ENCODE peak calls at places on chromosome 19, in ten cellular contexts. One of them, this sample, is unnamed.

GRCh38 chr19:925912-926594 is at the start of gene ARID3A:
- DNase-seq in fibroblast of lung: peak
- DNase-seq in cardiac fibroblast: peak
- DNase-seq in HepG2: no peak
- DNase-seq in heart right ventricle: peak
- DNase-seq in foreskin fibroblast: no peak
- DNase-seq in hepatocyte: peak
- DNase-seq in fibroblast of mammary gland: no peak
- DNase-seq in aorta: no peak
- DNase-seq in CD4-positive, alpha-beta memory T cell: peak
- DNase-seq in this sample: no peak

GRCh38 chr19:55419624-55420236 is 12.1 kb upstream of the UBE2S start:
- DNase-seq in fibroblast of lung: no peak
- DNase-seq in cardiac fibroblast: no peak
- DNase-seq in HepG2: no peak
- DNase-seq in heart right ventricle: no peak
- DNase-seq in foreskin fibroblast: no peak
- DNase-seq in hepatocyte: no peak
- DNase-seq in fibroblast of mammary gland: no peak
- DNase-seq in aorta: no peak
- DNase-seq in CD4-positive, alpha-beta memory T cell: no peak
- DNase-seq in this sample: no peak

GRCh38 chr19:41876847-41877489 is at the start of gene CD79A:
- DNase-seq in fibroblast of lung: no peak
- DNase-seq in cardiac fibroblast: no peak
- DNase-seq in HepG2: no peak
- DNase-seq in heart right ventricle: no peak
- DNase-seq in foreskin fibroblast: no peak
- DNase-seq in hepatocyte: no peak
- DNase-seq in fibroblast of mammary gland: no peak
- DNase-seq in aorta: no peak
- DNase-seq in CD4-positive, alpha-beta memory T cell: no peak
- DNase-seq in this sample: no peak

GRCh38 chr19:28483197-28483596 is 729.8 kb downstream of the UQCRFS1 start:
- DNase-seq in fibroblast of lung: no peak
- DNase-seq in cardiac fibroblast: no peak
- DNase-seq in HepG2: no peak
- DNase-seq in heart right ventricle: no peak
- DNase-seq in foreskin fibroblast: no peak
- DNase-seq in hepatocyte: no peak
- DNase-seq in fibroblast of mammary gland: no peak
- DNase-seq in aorta: no peak
- DNase-seq in CD4-positive, alpha-beta memory T cell: no peak
- DNase-seq in this sample: no peak

GRCh38 chr19:10189631-10190425 is 4.9 kb downstream of the DNMT1 start:
- DNase-seq in fibroblast of lung: peak
- DNase-seq in cardiac fibroblast: no peak
- DNase-seq in HepG2: no peak
- DNase-seq in heart right ventricle: no peak
- DNase-seq in foreskin fibroblast: peak
- DNase-seq in hepatocyte: no peak
- DNase-seq in fibroblast of mammary gland: peak
- DNase-seq in aorta: no peak
- DNase-seq in CD4-positive, alpha-beta memory T cell: no peak
- DNase-seq in this sample: no peak

GRCh38 chr19:39146686-39147450 is 21.3 kb downstream of the PAK4 start:
- DNase-seq in fibroblast of lung: no peak
- DNase-seq in cardiac fibroblast: no peak
- DNase-seq in HepG2: no peak
- DNase-seq in heart right ventricle: no peak
- DNase-seq in foreskin fibroblast: no peak
- DNase-seq in hepatocyte: no peak
- DNase-seq in fibroblast of mammary gland: no peak
- DNase-seq in aorta: no peak
- DNase-seq in CD4-positive, alpha-beta memory T cell: no peak
- DNase-seq in this sample: no peak

GRCh38 chr19:41708481-41708880 is at the start of gene CEACAM5:
- DNase-seq in fibroblast of lung: no peak
- DNase-seq in cardiac fibroblast: no peak
- DNase-seq in HepG2: no peak
- DNase-seq in heart right ventricle: no peak
- DNase-seq in foreskin fibroblast: no peak
- DNase-seq in hepatocyte: no peak
- DNase-seq in fibroblast of mammary gland: no peak
- DNase-seq in aorta: no peak
- DNase-seq in CD4-positive, alpha-beta memory T cell: no peak
- DNase-seq in this sample: no peak

GRCh38 chr19:1230585-1231489 is 7.0 kb downstream of the CBARP start:
- DNase-seq in fibroblast of lung: no peak
- DNase-seq in cardiac fibroblast: no peak
- DNase-seq in HepG2: no peak
- DNase-seq in heart right ventricle: no peak
- DNase-seq in foreskin fibroblast: no peak
- DNase-seq in hepatocyte: no peak
- DNase-seq in fibroblast of mammary gland: no peak
- DNase-seq in aorta: no peak
- DNase-seq in CD4-positive, alpha-beta memory T cell: no peak
- DNase-seq in this sample: no peak

DNA sequence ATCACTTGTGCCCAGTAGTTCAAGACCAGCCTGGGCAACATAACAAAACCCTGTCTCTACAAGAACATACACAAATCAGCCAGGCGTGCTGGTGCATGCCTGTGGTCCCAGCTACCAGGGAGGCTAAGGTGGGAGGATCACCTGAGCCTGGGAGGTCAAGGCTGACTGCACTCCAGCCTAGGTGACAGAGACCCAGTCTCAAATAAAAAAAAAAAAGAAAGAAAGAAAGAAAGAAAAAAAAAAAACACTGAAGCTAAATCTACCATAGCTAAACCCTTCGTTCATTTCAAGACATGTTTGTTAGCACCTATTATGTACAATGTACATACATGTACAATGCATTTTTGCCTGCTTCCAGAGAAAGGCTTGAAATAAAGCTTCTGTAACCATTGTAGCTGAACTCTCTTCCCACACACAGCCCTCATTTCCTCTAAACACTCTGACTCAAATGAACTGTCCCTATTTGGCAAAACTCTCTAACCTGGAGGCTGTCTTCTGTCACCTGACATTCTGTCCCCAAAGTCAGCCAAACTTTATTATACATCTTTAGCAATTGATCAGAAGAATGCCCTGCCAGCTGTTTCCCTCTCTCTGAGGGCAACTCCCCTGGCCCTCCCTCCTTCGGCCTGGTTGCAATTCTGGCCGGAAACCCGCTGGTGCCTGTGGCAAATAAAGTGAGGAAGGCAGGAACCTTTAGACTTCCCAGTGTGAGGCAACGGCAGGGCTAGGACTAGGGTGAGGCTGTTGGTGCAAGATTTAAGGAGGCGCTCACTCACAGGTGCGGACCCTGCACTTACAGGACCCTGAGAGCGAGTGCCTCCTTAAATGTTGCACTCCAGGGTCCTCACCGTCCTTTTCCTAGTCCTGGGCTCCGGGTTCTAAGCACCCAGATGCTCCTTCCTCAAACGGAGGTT is 1.8 kb downstream of the ETHE1 start:
- DNase-seq in fibroblast of lung: peak
- DNase-seq in cardiac fibroblast: peak
- DNase-seq in HepG2: peak
- DNase-seq in heart right ventricle: peak
- DNase-seq in foreskin fibroblast: peak
- DNase-seq in hepatocyte: peak
- DNase-seq in fibroblast of mammary gland: peak
- DNase-seq in aorta: peak
- DNase-seq in CD4-positive, alpha-beta memory T cell: peak
- DNase-seq in this sample: peak
- H3K4me3 ChIP-seq in fibroblast of lung: peak
- H3K4me3 ChIP-seq in cardiac fibroblast: peak
- H3K4me3 ChIP-seq in HepG2: peak
- H3K4me3 ChIP-seq in heart right ventricle: peak
- H3K4me3 ChIP-seq in foreskin fibroblast: peak
- H3K4me3 ChIP-seq in hepatocyte: peak
- H3K4me3 ChIP-seq in fibroblast of mammary gland: peak
- H3K4me3 ChIP-seq in aorta: peak
- H3K4me3 ChIP-seq in CD4-positive, alpha-beta memory T cell: peak
- H3K4me3 ChIP-seq in this sample: peak

GRCh38 chr19:57105976-57106610 is 13.7 kb upstream of the USP29 start:
- DNase-seq in fibroblast of lung: no peak
- DNase-seq in cardiac fibroblast: no peak
- DNase-seq in HepG2: no peak
- DNase-seq in heart right ventricle: no peak
- DNase-seq in foreskin fibroblast: no peak
- DNase-seq in hepatocyte: no peak
- DNase-seq in fibroblast of mammary gland: no peak
- DNase-seq in aorta: no peak
- DNase-seq in CD4-positive, alpha-beta memory T cell: no peak
- DNase-seq in this sample: no peak

GRCh38 chr19:57106646-57107235 is 13.0 kb upstream of the USP29 start:
- DNase-seq in fibroblast of lung: no peak
- DNase-seq in cardiac fibroblast: no peak
- DNase-seq in HepG2: no peak
- DNase-seq in heart right ventricle: no peak
- DNase-seq in foreskin fibroblast: no peak
- DNase-seq in hepatocyte: no peak
- DNase-seq in fibroblast of mammary gland: no peak
- DNase-seq in aorta: no peak
- DNase-seq in CD4-positive, alpha-beta memory T cell: no peak
- DNase-seq in this sample: no peak

GRCh38 chr19:57099199-57099661 is 20.6 kb upstream of the USP29 start:
- DNase-seq in fibroblast of lung: peak
- DNase-seq in cardiac fibroblast: peak
- DNase-seq in HepG2: peak
- DNase-seq in heart right ventricle: peak
- DNase-seq in foreskin fibroblast: peak
- DNase-seq in hepatocyte: peak
- DNase-seq in fibroblast of mammary gland: peak
- DNase-seq in aorta: peak
- DNase-seq in CD4-positive, alpha-beta memory T cell: peak
- DNase-seq in this sample: peak

DNA sequence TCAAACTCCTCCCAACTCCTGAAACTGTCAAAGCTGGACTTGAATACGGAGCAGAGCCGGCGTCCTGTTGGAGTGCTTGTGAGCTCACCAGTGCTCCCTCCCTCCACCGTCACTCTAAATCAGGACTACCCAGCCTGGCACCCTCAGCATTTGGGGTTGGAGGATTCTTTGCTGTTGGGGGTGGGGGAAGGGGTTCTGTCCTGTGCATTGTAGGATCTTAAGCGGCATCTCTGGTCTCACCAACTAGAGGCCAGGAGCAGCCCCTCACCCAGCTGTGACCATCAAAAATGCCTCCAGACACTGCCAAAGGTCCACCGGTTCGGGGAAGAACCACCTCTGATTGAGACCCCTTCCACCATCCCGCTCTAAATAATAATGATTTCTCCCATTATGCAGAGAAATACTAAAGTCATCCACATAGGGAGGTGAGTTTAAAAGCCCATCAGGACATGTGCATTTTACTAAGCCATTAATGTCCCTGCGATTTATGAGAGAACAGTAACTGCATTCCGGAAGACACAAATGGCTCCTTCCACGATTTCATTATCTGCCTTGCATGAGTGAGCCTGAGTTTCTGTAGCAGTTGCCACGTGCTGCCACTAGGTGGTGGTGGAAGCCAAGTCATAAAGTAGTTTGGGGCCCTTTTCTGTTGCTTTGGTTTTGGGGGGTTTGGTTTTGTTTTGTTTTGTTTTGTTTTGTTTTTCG is 16.1 kb upstream of the USP29 start:
- DNase-seq in fibroblast of lung: peak
- DNase-seq in cardiac fibroblast: peak
- DNase-seq in HepG2: peak
- DNase-seq in heart right ventricle: peak
- DNase-seq in foreskin fibroblast: peak
- DNase-seq in hepatocyte: peak
- DNase-seq in fibroblast of mammary gland: peak
- DNase-seq in aorta: peak
- DNase-seq in CD4-positive, alpha-beta memory T cell: peak
- DNase-seq in this sample: peak
- H3K4me3 ChIP-seq in fibroblast of lung: no peak
- H3K4me3 ChIP-seq in cardiac fibroblast: peak
- H3K4me3 ChIP-seq in HepG2: peak
- H3K4me3 ChIP-seq in heart right ventricle: peak
- H3K4me3 ChIP-seq in foreskin fibroblast: peak
- H3K4me3 ChIP-seq in hepatocyte: no peak
- H3K4me3 ChIP-seq in fibroblast of mammary gland: no peak
- H3K4me3 ChIP-seq in aorta: no peak
- H3K4me3 ChIP-seq in CD4-positive, alpha-beta memory T cell: no peak
- H3K4me3 ChIP-seq in this sample: no peak

GRCh38 chr19:6570754-6571153 is 20.2 kb downstream of the CD70 start:
- DNase-seq in fibroblast of lung: no peak
- DNase-seq in cardiac fibroblast: no peak
- DNase-seq in HepG2: no peak
- DNase-seq in heart right ventricle: no peak
- DNase-seq in foreskin fibroblast: no peak
- DNase-seq in hepatocyte: no peak
- DNase-seq in fibroblast of mammary gland: no peak
- DNase-seq in aorta: no peak
- DNase-seq in CD4-positive, alpha-beta memory T cell: no peak
- DNase-seq in this sample: no peak

GRCh38 chr19:6568010-6568411 is 22.9 kb downstream of the CD70 start:
- DNase-seq in fibroblast of lung: no peak
- DNase-seq in cardiac fibroblast: no peak
- DNase-seq in HepG2: peak
- DNase-seq in heart right ventricle: no peak
- DNase-seq in foreskin fibroblast: no peak
- DNase-seq in hepatocyte: no peak
- DNase-seq in fibroblast of mammary gland: no peak
- DNase-seq in aorta: no peak
- DNase-seq in CD4-positive, alpha-beta memory T cell: no peak
- DNase-seq in this sample: no peak

GRCh38 chr19:6571167-6571566 is 19.8 kb downstream of the CD70 start:
- DNase-seq in fibroblast of lung: no peak
- DNase-seq in cardiac fibroblast: no peak
- DNase-seq in HepG2: no peak
- DNase-seq in heart right ventricle: no peak
- DNase-seq in foreskin fibroblast: no peak
- DNase-seq in hepatocyte: no peak
- DNase-seq in fibroblast of mammary gland: no peak
- DNase-seq in aorta: no peak
- DNase-seq in CD4-positive, alpha-beta memory T cell: no peak
- DNase-seq in this sample: no peak

GRCh38 chr19:6568816-6569215 is 22.1 kb downstream of the CD70 start:
- DNase-seq in fibroblast of lung: no peak
- DNase-seq in cardiac fibroblast: peak
- DNase-seq in HepG2: no peak
- DNase-seq in heart right ventricle: no peak
- DNase-seq in foreskin fibroblast: no peak
- DNase-seq in hepatocyte: no peak
- DNase-seq in fibroblast of mammary gland: no peak
- DNase-seq in aorta: no peak
- DNase-seq in CD4-positive, alpha-beta memory T cell: no peak
- DNase-seq in this sample: no peak

GRCh38 chr19:6572217-6572616 is 18.7 kb downstream of the CD70 start:
- DNase-seq in fibroblast of lung: no peak
- DNase-seq in cardiac fibroblast: no peak
- DNase-seq in HepG2: no peak
- DNase-seq in heart right ventricle: peak
- DNase-seq in foreskin fibroblast: no peak
- DNase-seq in hepatocyte: no peak
- DNase-seq in fibroblast of mammary gland: no peak
- DNase-seq in aorta: peak
- DNase-seq in CD4-positive, alpha-beta memory T cell: no peak
- DNase-seq in this sample: peak
- H3K4me3 ChIP-seq in fibroblast of lung: no peak
- H3K4me3 ChIP-seq in cardiac fibroblast: no peak
- H3K4me3 ChIP-seq in HepG2: no peak
- H3K4me3 ChIP-seq in heart right ventricle: no peak
- H3K4me3 ChIP-seq in foreskin fibroblast: no peak
- H3K4me3 ChIP-seq in hepatocyte: no peak
- H3K4me3 ChIP-seq in fibroblast of mammary gland: no peak
- H3K4me3 ChIP-seq in aorta: no peak
- H3K4me3 ChIP-seq in CD4-positive, alpha-beta memory T cell: no peak
- H3K4me3 ChIP-seq in this sample: no peak

DNA sequence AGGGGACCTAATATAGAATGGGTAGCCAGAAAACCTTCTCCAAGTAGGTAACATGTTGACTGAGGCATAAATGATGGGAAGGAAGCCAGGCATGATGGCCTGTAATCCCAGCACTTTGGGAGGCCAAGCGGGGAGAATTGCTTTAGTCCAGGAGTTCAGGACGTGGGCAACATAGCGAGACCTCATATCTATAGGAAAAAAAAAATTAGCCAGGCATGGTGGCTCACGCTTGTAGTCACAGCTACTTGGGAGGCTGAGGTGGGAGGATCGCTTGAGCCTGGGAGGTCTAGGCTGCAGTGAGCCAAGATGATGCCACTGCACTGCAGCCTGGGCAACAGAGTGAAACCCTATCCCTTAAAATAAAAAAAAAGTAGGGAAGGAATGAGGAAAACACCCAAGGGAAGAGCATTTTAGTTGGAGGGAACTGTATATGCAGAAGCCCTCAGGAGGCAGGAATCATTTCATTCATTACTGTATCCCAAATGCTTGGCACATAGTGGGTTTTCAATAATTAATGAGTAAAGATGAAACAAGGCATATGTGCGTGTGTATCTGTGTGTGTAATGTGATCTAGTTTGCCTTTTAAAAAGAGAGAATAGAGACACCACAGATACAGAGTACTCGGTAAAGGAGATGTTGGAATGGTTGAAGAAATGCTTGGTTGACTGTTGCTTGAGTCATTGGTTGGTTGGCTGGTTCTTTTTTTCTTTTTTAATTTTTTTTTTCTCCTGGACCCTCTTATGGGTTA is 2.2 kb upstream of the NUP62 start:
- DNase-seq in fibroblast of lung: no peak
- DNase-seq in cardiac fibroblast: no peak
- DNase-seq in HepG2: no peak
- DNase-seq in heart right ventricle: no peak
- DNase-seq in foreskin fibroblast: no peak
- DNase-seq in hepatocyte: no peak
- DNase-seq in fibroblast of mammary gland: no peak
- DNase-seq in aorta: peak
- DNase-seq in CD4-positive, alpha-beta memory T cell: no peak
- DNase-seq in this sample: no peak
- H3K4me3 ChIP-seq in fibroblast of lung: no peak
- H3K4me3 ChIP-seq in cardiac fibroblast: no peak
- H3K4me3 ChIP-seq in HepG2: no peak
- H3K4me3 ChIP-seq in heart right ventricle: no peak
- H3K4me3 ChIP-seq in foreskin fibroblast: no peak
- H3K4me3 ChIP-seq in hepatocyte: no peak
- H3K4me3 ChIP-seq in fibroblast of mammary gland: no peak
- H3K4me3 ChIP-seq in aorta: no peak
- H3K4me3 ChIP-seq in CD4-positive, alpha-beta memory T cell: no peak
- H3K4me3 ChIP-seq in this sample: no peak

This sample was measured in testis.